ENCODE peak calls at places on chromosomes 2 and 18, in four cellular contexts. E is mesendoderm, Y is IMR-90, B is H1. R is an unnamed sample.
A peak's percentile ranks its signal among the peaks of the same experiment; 100 is the strongest.

GRCh38 chr2:46873632-46874068 is 42.0 kb downstream of the MCFD2 start:
- DNase-seq in Y (peak; percentile 98), B (peak; percentile 21), E (peak; percentile 91), R (peak; percentile 66)

GRCh38 chr2:53058526-53058925 is 709.1 kb upstream of the CHAC2 start:
- DNase-seq in B (peak; percentile 13), Y (peak; percentile 67), E (peak; percentile 98), R (peak; percentile 45)

GRCh38 chr2:1518891-1519530 is 105.7 kb downstream of the TPO start:
- DNase-seq in Y (no peak), E (no peak), B (no peak), R (no peak)

GRCh38 chr2:2663401-2664036 is 332.4 kb upstream of the MYT1L start:
- DNase-seq in Y (peak; percentile 24), E (no peak), B (no peak), R (no peak)

GRCh38 chr2:202545931-202546330 is 88.8 kb upstream of the FAM117B start:
- DNase-seq in B (no peak), E (no peak), Y (no peak), R (no peak)

GRCh38 chr2:144524190-144524957 is 4.5 kb upstream of the ZEB2 start:
- DNase-seq in Y (no peak), B (no peak), E (peak; percentile 85), R (peak; percentile 90)

GRCh38 chr2:180960982-180961381 is 19.4 kb upstream of the UBE2E3 start:
- DNase-seq in Y (no peak), B (no peak), E (no peak), R (no peak)

GRCh38 chr2:129443235-129443884 is 536.1 kb upstream of the RAB6C start:
- DNase-seq in E (peak; percentile 5), Y (no peak), B (no peak), R (no peak)

GRCh38 chr2:133264951-133265949 is 303.0 kb downstream of the NCKAP5 start:
- DNase-seq in Y (no peak), B (no peak), E (peak; percentile 50), R (peak; percentile 64)

GRCh38 chr18:69628774-69629359 is 228.2 kb downstream of the DOK6 start:
- DNase-seq in Y (no peak), E (no peak), B (no peak), R (no peak)

GRCh38 chr2:76268928-76269327 is 558.2 kb upstream of the GCFC2 start:
- DNase-seq in B (no peak), E (no peak), Y (peak; percentile 5), R (no peak)

GRCh38 chr2:207746131-207746530 is 23.6 kb downstream of the FZD5 start:
- DNase-seq in Y (peak; percentile 79), E (peak; percentile 74), B (no peak), R (peak; percentile 49)

GRCh38 chr2:215660687-215661086 is 224.8 kb upstream of the FN1 start:
- DNase-seq in B (no peak), Y (peak; percentile 98), E (no peak), R (no peak)

GRCh38 chr2:28439763-28440162 is 47.1 kb downstream of the FOSL2 start:
- DNase-seq in E (no peak), Y (no peak), B (no peak), R (no peak)

GRCh38 chr2:2536416-2537056 is 205.5 kb upstream of the MYT1L start:
- DNase-seq in E (no peak), B (no peak), Y (no peak), R (no peak)

GRCh38 chr18:49751427-49752094 is 61.8 kb downstream of the ACAA2 start:
- DNase-seq in Y (no peak), E (no peak), B (no peak), R (no peak)

GRCh38 chr18:77250501-77250925 is 865 bp downstream of the GALR1 start:
- DNase-seq in E (peak; percentile 22), Y (no peak), B (no peak), R (peak; percentile 56)

GRCh38 chr18:74745658-74746403 is 148.2 kb downstream of the ZNF407 start:
- DNase-seq in Y (peak; percentile 86), B (no peak), E (no peak), R (no peak)

GRCh38 chr2:136448435-136448834 is 316.9 kb upstream of the THSD7B start:
- DNase-seq in B (no peak), E (peak; percentile 54), Y (no peak), R (no peak)

GRCh38 chr2:106531676-106532075 is 44.5 kb downstream of the CD8B2 start:
- DNase-seq in E (peak; percentile 36), Y (no peak), B (no peak), R (no peak)

GRCh38 chr2:118805061-118805690 is 42.3 kb downstream of the EN1 start:
- DNase-seq in E (no peak), B (no peak), Y (no peak), R (no peak)

GRCh38 chr2:70886541-70886987 is 49.1 kb upstream of the ATP6V1B1 start:
- DNase-seq in B (no peak), E (no peak), Y (no peak), R (peak; percentile 46)

GRCh38 chr2:238379096-238379810 is 47.5 kb upstream of the ASB1 start:
- DNase-seq in Y (peak; percentile 77), E (no peak), B (no peak), R (no peak)

GRCh38 chr18:74290831-74291770 is 662 bp downstream of the CYB5A start:
- DNase-seq in Y (no peak), E (peak; percentile 60), B (peak; percentile 56), R (peak; percentile 81)

DNA sequence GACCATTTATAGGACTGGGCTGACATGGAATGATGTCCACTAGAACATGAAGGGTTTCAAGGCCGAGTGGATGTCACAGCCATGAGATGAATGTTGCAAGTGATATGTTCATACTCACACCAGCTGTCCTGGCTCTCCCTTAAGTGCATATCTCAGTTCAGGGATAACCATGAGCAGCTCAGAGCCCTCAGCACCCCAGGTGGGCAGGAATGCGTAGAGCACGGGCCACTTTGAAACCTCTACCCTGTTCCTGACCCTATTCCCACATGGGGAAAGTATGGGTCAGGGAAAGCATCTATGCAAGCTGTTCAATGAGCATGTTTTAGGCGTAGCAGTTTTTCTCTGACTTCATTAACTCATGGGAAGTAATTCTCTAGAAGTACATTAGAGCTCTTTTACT is 12.4 kb upstream of the EML4 start:
- DNase-seq in E (peak; percentile 65), B (no peak), Y (no peak), R (no peak)
- H4K5ac ChIP-seq in E (no peak overlapping the region), B (no peak overlapping the region), Y (no peak overlapping the region), R (no peak overlapping the region)

GRCh38 chr2:217914878-217915277 is 87.9 kb downstream of the TNS1 start:
- DNase-seq in E (no peak), B (no peak), Y (no peak), R (no peak)

GRCh38 chr2:217915706-217916105 is 87.1 kb downstream of the TNS1 start:
- DNase-seq in Y (no peak), B (no peak), E (no peak), R (no peak)

GRCh38 chr2:217913415-217913814 is 89.4 kb downstream of the TNS1 start:
- DNase-seq in Y (no peak), B (no peak), E (no peak), R (no peak)

GRCh38 chr2:217912030-217913024 is 90.5 kb downstream of the TNS1 start:
- DNase-seq in Y (no peak), B (no peak), E (peak; percentile 31), R (no peak)

GRCh38 chr2:217914078-217914477 is 88.7 kb downstream of the TNS1 start:
- DNase-seq in E (no peak), B (no peak), Y (no peak), R (no peak)
- H3K79me1 ChIP-seq in E (no peaks in the 10 kb centered on the region), B (no peaks in the 10 kb centered on the region), Y (peaks cover 40% of the 10 kb centered on the region), R (no peaks in the 10 kb centered on the region)

GRCh38 chr2:69449906-69450305 is 12.7 kb upstream of the NFU1 start:
- DNase-seq in B (no peak), Y (peak; percentile 62), E (peak; percentile 79), R (no peak)

GRCh38 chr2:69454976-69455375 is 17.7 kb upstream of the NFU1 start:
- DNase-seq in Y (no peak), B (no peak), E (no peak), R (no peak)

GRCh38 chr2:69450735-69451416 is 13.6 kb upstream of the NFU1 start:
- DNase-seq in B (peak; percentile 38), Y (no peak), E (peak; percentile 93), R (no peak)

GRCh38 chr2:69453475-69454129 is 16.4 kb upstream of the NFU1 start:
- DNase-seq in Y (no peak), B (no peak), E (no peak), R (no peak)

DNA sequence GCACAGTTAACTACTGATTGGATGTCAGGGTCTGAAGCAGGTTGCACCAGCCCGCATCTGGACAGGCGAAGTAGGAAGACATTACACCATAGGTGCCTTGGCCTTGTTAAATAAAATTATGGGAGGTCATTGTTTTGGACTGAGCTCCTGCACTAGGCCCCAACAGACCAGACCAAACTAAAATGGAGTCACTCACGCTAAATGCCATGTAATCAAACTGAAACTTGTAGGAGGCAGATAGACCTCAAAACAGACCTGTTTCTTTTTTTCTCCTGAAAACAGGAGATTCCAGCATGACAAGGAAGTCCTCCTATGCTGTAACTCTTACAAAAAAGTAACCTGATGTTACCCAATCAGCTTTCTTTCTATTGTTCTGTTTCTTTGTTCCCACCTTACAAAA is 15.5 kb upstream of the NFU1 start:
- DNase-seq in B (no peak), E (no peak), Y (no peak), R (no peak)
- H4K5ac ChIP-seq in B (no peak overlapping the region), E (no peak overlapping the region), Y (no peak overlapping the region), R (no peak overlapping the region)

DNA sequence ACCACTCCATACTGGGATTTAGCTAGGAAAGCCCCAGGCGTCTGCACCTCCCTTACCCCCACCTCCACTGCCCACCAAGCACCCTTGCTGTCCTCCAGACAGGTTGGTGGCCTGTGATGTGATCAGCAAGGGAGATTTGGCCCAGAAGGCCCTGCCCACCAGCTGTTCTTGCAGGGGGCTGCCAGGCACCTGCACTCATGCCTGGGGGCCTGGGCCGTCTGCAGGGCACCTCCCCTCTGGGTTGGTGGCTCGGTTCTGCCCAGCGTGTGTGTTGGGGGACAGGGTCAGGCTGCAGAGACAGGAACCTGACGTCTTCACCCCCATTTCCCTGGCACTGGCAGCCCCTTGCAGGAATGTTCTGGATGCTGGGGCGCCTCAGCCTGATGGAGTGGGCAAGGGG is 5.8 kb downstream of the DNMT3A start:
- DNase-seq in Y (no peak), B (no peak), E (no peak), R (no peak)
- H3K79me1 ChIP-seq in Y (peaks cover 6% of the 10 kb centered on the region), B (peaks cover 3% of the 10 kb centered on the region), E (peaks cover 3% of the 10 kb centered on the region), R (no peaks in the 10 kb centered on the region)

R was measured in H9.